ENCODE peak calls at places on chromosomes 7 and 10, in eight cellular contexts. B is K562, H is upper lobe of left lung, F is GM12892, S is H1, C is stomach, I is HCT116, R is esophagus muscularis mucosa. D is an unnamed sample.

GRCh38 chr10:121974535-121975294 is at the start of gene NSMCE4A:
- DNase-seq in B (peak; percentile 74), H (peak; percentile 95), F (peak; percentile 87), I (peak; percentile 56), S (peak; percentile 43), C (peak; percentile 83), R (no peak), D (peak; percentile 87)

GRCh38 chr10:109429956-109430760 is 493.2 kb downstream of the XPNPEP1 start:
- DNase-seq in I (no peak), F (no peak), H (no peak), S (no peak), B (no peak), C (no peak), R (no peak), D (no peak)

GRCh38 chr10:21336476-21337170 is 188.9 kb downstream of the SKIDA1 start:
- DNase-seq in F (no peak), R (no peak), H (peak; percentile 33), S (peak; percentile 56), C (no peak), B (peak; percentile 91), I (peak; percentile 84), D (no peak)

GRCh38 chr7:2609001-2609411 is 22.8 kb upstream of the TTYH3 start:
- DNase-seq in S (no peak), B (peak; percentile 55), I (peak; percentile 16), F (peak; percentile 58), H (no peak), R (no peak), C (no peak), D (no peak)

GRCh38 chr10:69801094-69801433 is 642 bp upstream of the COL13A1 start:
- DNase-seq in F (peak; percentile 46), I (peak; percentile 60), R (no peak), S (no peak), H (no peak), B (peak; percentile 56), C (peak; percentile 43), D (no peak)

GRCh38 chr7:50321678-50322077 is 17.2 kb downstream of the IKZF1 start:
- DNase-seq in F (no peak), B (no peak), S (no peak), H (no peak), I (no peak), R (no peak), C (no peak), D (no peak)

GRCh38 chr10:110044681-110045080 is 36.9 kb downstream of the ADD3 start:
- DNase-seq in I (no peak), C (no peak), B (no peak), H (no peak), S (no peak), R (no peak), F (no peak), D (no peak)

GRCh38 chr7:101998904-101999236 is 181.4 kb downstream of the CUX1 start:
- DNase-seq in I (no peak), F (no peak), B (no peak), H (no peak), R (no peak), C (no peak), S (peak; percentile 17), D (no peak)

GRCh38 chr10:72682626-72683025 is 9.3 kb upstream of the MCU start:
- DNase-seq in H (no peak), C (no peak), R (peak; percentile 26), S (no peak), B (peak; percentile 68), I (no peak), F (no peak), D (no peak)

GRCh38 chr10:118870467-118871243 is 115.9 kb upstream of the CACUL1 start:
- DNase-seq in C (no peak), R (peak; percentile 53), F (no peak), S (no peak), I (no peak), B (peak; percentile 1), H (no peak), D (no peak)

GRCh38 chr7:106239406-106239805 is 45.4 kb downstream of the NAMPT start:
- DNase-seq in R (no peak), C (peak; percentile 37), H (no peak), B (no peak), S (no peak), I (no peak), F (no peak), D (no peak)

GRCh38 chr10:21315321-21316220 is 209.9 kb downstream of the SKIDA1 start:
- DNase-seq in R (peak; percentile 92), C (peak; percentile 44), F (no peak), I (no peak), S (no peak), B (peak; percentile 59), H (no peak), D (no peak)

GRCh38 chr7:21346297-21346696 is 81.6 kb upstream of the SP4 start:
- DNase-seq in H (no peak), B (no peak), C (no peak), I (no peak), F (no peak), R (no peak), S (no peak), D (no peak)

GRCh38 chr7:151550601-151551286 is 31.0 kb upstream of the RHEB start:
- DNase-seq in C (peak; percentile 48), R (no peak), I (no peak), S (no peak), B (no peak), H (no peak), F (no peak), D (no peak)

GRCh38 chr7:129066290-129067131 is 11.6 kb upstream of the TNPO3 start:
- DNase-seq in C (no peak), F (no peak), R (no peak), S (no peak), H (peak; percentile 39), B (peak; percentile 91), I (no peak), D (no peak)

GRCh38 chr7:94205529-94205928 is 189.2 kb upstream of the COL1A2 start:
- DNase-seq in H (no peak), B (no peak), F (no peak), S (no peak), R (no peak), I (no peak), C (no peak), D (no peak)

GRCh38 chr10:42549851-42550250 is 88.5 kb downstream of the ZNF33B start:
- DNase-seq in C (no peak), I (no peak), B (no peak), S (no peak), R (no peak), F (no peak), H (no peak), D (no peak)

GRCh38 chr10:106863549-106863948 is 301.0 kb downstream of the SORCS1 start:
- DNase-seq in H (no peak), S (no peak), R (no peak), C (no peak), I (no peak), B (peak; percentile 24), F (no peak), D (no peak)

GRCh38 chr7:19060870-19061269 is 56.6 kb downstream of the TWIST1 start:
- DNase-seq in F (no peak), S (no peak), I (no peak), R (no peak), C (no peak), H (no peak), B (no peak), D (no peak)

GRCh38 chr7:90190995-90191394 is 20.5 kb upstream of the STEAP2 start:
- DNase-seq in R (no peak), H (no peak), I (no peak), B (no peak), C (no peak), F (no peak), S (no peak), D (no peak)

GRCh38 chr10:96168546-96168945 is 38.4 kb downstream of the ZNF518A start:
- DNase-seq in B (no peak), H (no peak), I (no peak), F (no peak), C (no peak), S (no peak), R (no peak), D (no peak)

GRCh38 chr10:4344544-4344994 is 481.4 kb upstream of the AKR1E2 start:
- DNase-seq in S (peak; percentile 23), C (no peak), B (no peak), H (no peak), R (no peak), F (no peak), I (peak; percentile 89), D (peak; percentile 83)

GRCh38 chr10:11344550-11344949 is 266.9 kb downstream of the USP6NL start:
- DNase-seq in B (no peak), C (no peak), F (no peak), S (no peak), H (peak; percentile 76), R (no peak), I (no peak), D (no peak)
- TF ChIP-seq POLR2AphosphoS5 in B (no peak), C (no peak), F (no peak), S (no peak), H (no peak), R (no peak), I (no peak), D (no peak)

GRCh38 chr7:83946801-83947200 is 247.8 kb downstream of the SEMA3A start:
- DNase-seq in S (no peak), I (no peak), C (no peak), F (no peak), R (no peak), B (no peak), H (no peak), D (no peak)

GRCh38 chr7:83941300-83941699 is 253.3 kb downstream of the SEMA3A start:
- DNase-seq in C (no peak), F (no peak), B (no peak), H (no peak), R (no peak), I (no peak), S (no peak), D (no peak)

DNA sequence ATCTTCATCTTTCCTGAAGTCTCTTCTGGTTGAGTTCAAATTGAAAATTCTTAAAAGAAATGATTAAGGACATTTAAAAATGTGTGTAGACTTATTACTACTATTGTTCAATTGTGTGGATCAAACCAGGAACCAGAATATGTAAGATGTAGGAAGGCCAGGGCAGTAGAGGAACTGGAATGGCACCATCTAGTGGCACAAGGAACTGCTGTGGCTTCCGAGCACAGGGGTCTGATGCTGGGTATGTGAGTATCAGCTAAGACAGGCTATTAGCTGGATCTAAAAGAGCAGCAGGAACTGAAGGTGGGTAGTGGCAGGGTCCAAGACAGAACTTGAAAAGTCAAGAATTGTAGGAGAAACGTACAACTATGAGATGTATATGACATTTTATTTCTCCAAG is 247.3 kb downstream of the SEMA3A start:
- DNase-seq in H (no peak), S (peak; percentile 31), R (no peak), F (no peak), B (peak; percentile 7), C (no peak), I (peak; percentile 19), D (no peak)
- TF ChIP-seq POLR2A in H (no peak), S (no peak), R (no peak), F (no peak), B (no peak), C (no peak), I (no peak), D (no peak)

GRCh38 chr10:44353721-44354120 is 31.2 kb downstream of the CXCL12 start:
- DNase-seq in H (no peak), I (no peak), C (no peak), F (no peak), B (no peak), R (no peak), S (no peak), D (no peak)
- TF ChIP-seq POLR2AphosphoS5 in H (no peak), I (no peak), C (no peak), F (no peak), B (no peak), R (no peak), S (no peak), D (no peak)

GRCh38 chr10:35643151-35643975 is 1.3 kb upstream of the FZD8 start:
- DNase-seq in I (no peak), B (peak; percentile 60), R (no peak), C (peak; percentile 74), S (no peak), F (no peak), H (peak; percentile 94), D (no peak)
- TF ChIP-seq POLR2A in I (no peak), B (no peak), R (no peak), C (no peak), S (no peak), F (no peak), H (no peak), D (no peak)